ENCODE peak calls at places on chromosomes 7 and 10, in six cellular contexts. Z is upper lobe of left lung, H is sigmoid colon, C is GM12892, R is HL-60, K is stomach. M is an unnamed sample.

GRCh38 chr10:15440204-15440711 is 69.2 kb upstream of the FAM171A1 start:
- DNase-seq in K (no peak), R (no peak), Z (no peak), C (no peak), H (no peak), M (no peak)

GRCh38 chr7:69395072-69395714 is 203.1 kb upstream of the AUTS2 start:
- DNase-seq in Z (no peak), K (no peak), R (no peak), H (no peak), C (no peak), M (peak; percentile 52)

GRCh38 chr7:111911166-111911961 is 294.8 kb downstream of the DOCK4 start:
- DNase-seq in K (no peak), Z (no peak), H (no peak), C (no peak), R (no peak), M (no peak)

GRCh38 chr10:110006358-110007170 is 1.2 kb upstream of the ADD3 start:
- DNase-seq in H (peak; percentile 84), K (peak; percentile 30), C (no peak), Z (peak; percentile 30), R (no peak), M (peak; percentile 90)

GRCh38 chr7:30974605-30975256 is 11.0 kb downstream of the GHRHR start:
- DNase-seq in Z (peak; percentile 79), K (peak; percentile 57), H (peak; percentile 62), R (peak; percentile 13), C (peak; percentile 71), M (no peak)

GRCh38 chr10:9853405-9854010 is 1164.2 kb upstream of the CELF2 start:
- DNase-seq in C (no peak), H (no peak), K (no peak), R (no peak), Z (no peak), M (no peak)

GRCh38 chr10:129466703-129467345 is at the start of gene MGMT:
- DNase-seq in R (peak; percentile 86), K (peak; percentile 98), Z (peak; percentile 95), C (peak; percentile 87), H (peak; percentile 97), M (peak; percentile 96)

GRCh38 chr7:36265720-36266119 is 112.7 kb downstream of the EEPD1 start:
- DNase-seq in K (peak; percentile 40), H (peak; percentile 68), R (no peak), Z (peak; percentile 75), C (no peak), M (no peak)

GRCh38 chr7:30162622-30163124 is 27.9 kb downstream of the MTURN start:
- DNase-seq in C (no peak), R (no peak), H (no peak), K (no peak), Z (no peak), M (no peak)

GRCh38 chr7:132400667-132401142 is 175.6 kb downstream of the PLXNA4 start:
- DNase-seq in C (no peak), H (peak; percentile 78), R (no peak), Z (no peak), K (no peak), M (peak; percentile 88)

GRCh38 chr7:70028620-70029019 is 430.3 kb downstream of the AUTS2 start:
- DNase-seq in K (no peak), H (no peak), R (no peak), Z (no peak), C (no peak), M (no peak)

GRCh38 chr7:117127585-117128168 is 174.4 kb downstream of the ST7 start:
- DNase-seq in H (peak; percentile 77), Z (peak; percentile 38), R (no peak), C (no peak), K (peak; percentile 55), M (no peak)

GRCh38 chr10:12337973-12338372 is 11.4 kb upstream of the CAMK1D start:
- DNase-seq in C (no peak), H (no peak), Z (no peak), R (no peak), K (no peak), M (no peak)

GRCh38 chr7:19390795-19391194 is 245.6 kb upstream of the FERD3L start:
- DNase-seq in H (no peak), R (no peak), K (no peak), C (no peak), Z (no peak), M (no peak)

GRCh38 chr7:103644319-103644718 is 198.3 kb upstream of the SLC26A5 start:
- DNase-seq in R (no peak), Z (no peak), C (no peak), K (no peak), H (no peak), M (no peak)

GRCh38 chr10:73911553-73912004 is 647 bp downstream of the PLAU start:
- DNase-seq in K (no peak), C (no peak), H (no peak), Z (peak; percentile 39), R (no peak), M (peak; percentile 71)

GRCh38 chr10:132354356-132355094 is 22.5 kb downstream of the LRRC27 start:
- DNase-seq in C (no peak), K (no peak), H (peak; percentile 54), Z (peak; percentile 19), R (no peak), M (peak; percentile 69)

GRCh38 chr10:7986851-7987250 is 67.6 kb upstream of the GATA3 start:
- DNase-seq in C (no peak), R (no peak), Z (no peak), K (no peak), H (no peak), M (no peak)

GRCh38 chr7:137948845-137949330 is 53.0 kb downstream of the CREB3L2 start:
- DNase-seq in Z (no peak), K (no peak), C (no peak), R (no peak), H (no peak), M (no peak)
- TF ChIP-seq POLR2AphosphoS5 in Z (no peak), K (no peak), C (no peak), R (no peak), H (no peak), M (no peak)

GRCh38 chr7:99679032-99679399 is 780 bp downstream of the CYP3A5 start:
- DNase-seq in H (no peak), R (no peak), K (peak; percentile 32), Z (no peak), C (no peak), M (no peak)
- TF ChIP-seq POLR2AphosphoS5 in H (no peak), R (no peak), K (no peak), Z (no peak), C (no peak), M (no peak)

GRCh38 chr7:101237206-101238067 is at the start of gene CLDN15:
- DNase-seq in K (no peak), Z (no peak), C (no peak), R (no peak), H (peak; percentile 92), M (peak; percentile 88)

GRCh38 chr7:101239951-101240220 is 2.3 kb upstream of the CLDN15 start:
- DNase-seq in H (no peak), Z (no peak), C (no peak), K (no peak), R (no peak), M (no peak)

GRCh38 chr7:101240226-101241014 is 2.8 kb upstream of the CLDN15 start:
- DNase-seq in H (no peak), R (no peak), K (no peak), Z (no peak), C (no peak), M (no peak)

GRCh38 chr7:101239191-101239950 is 1.8 kb upstream of the CLDN15 start:
- DNase-seq in C (no peak), H (no peak), K (no peak), Z (peak; percentile 49), R (no peak), M (no peak)

GRCh38 chr7:101238226-101239182 is 902 bp upstream of the CLDN15 start:
- DNase-seq in R (no peak), K (no peak), H (no peak), C (no peak), Z (no peak), M (no peak)
- TF ChIP-seq POLR2AphosphoS5 in R (no peak), K (no peak), H (no peak), C (no peak), Z (no peak), M (no peak)

DNA sequence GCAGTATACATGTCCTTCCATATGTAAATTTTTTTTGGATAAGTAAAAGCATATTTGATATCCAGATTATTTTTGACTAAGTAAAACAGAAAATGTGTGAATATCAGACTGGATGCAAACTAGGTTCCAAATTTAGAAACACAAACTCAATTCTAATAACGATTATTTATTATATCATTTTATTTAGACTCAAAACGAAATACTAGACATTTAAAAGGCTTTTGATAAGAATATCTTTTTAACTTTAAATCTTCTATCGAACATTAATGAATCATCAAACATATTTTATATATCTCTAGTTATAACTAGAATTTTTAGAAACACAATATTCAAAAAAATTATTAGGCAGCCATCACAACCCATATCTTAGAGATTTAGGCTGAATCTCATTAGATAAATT is 195.2 kb upstream of the KCND2 start:
- DNase-seq in C (no peak), K (no peak), Z (no peak), H (no peak), R (no peak), M (no peak)
- TF ChIP-seq POLR2AphosphoS5 in C (no peak), K (no peak), Z (no peak), H (no peak), R (no peak), M (no peak)

GRCh38 chr10:21497177-21497807 is 28.2 kb downstream of the SKIDA1 start:
- DNase-seq in H (peak; percentile 96), K (peak; percentile 94), Z (peak; percentile 96), R (no peak), C (no peak), M (peak; percentile 96)
- TF ChIP-seq POLR2AphosphoS5 in H (peak; percentile 74), K (peak; percentile 59), Z (no peak), R (no peak), C (no peak), M (no peak)

GRCh38 chr7:92403760-92404074 is 43.6 kb upstream of the GATAD1 start:
- DNase-seq in K (no peak), R (no peak), C (no peak), H (no peak), Z (no peak), M (no peak)

GRCh38 chr7:92404170-92404614 is 43.1 kb upstream of the GATAD1 start:
- DNase-seq in C (no peak), Z (no peak), H (no peak), K (no peak), R (no peak), M (no peak)

GRCh38 chr7:92412745-92413144 is 34.5 kb upstream of the GATAD1 start:
- DNase-seq in R (no peak), H (no peak), K (no peak), C (no peak), Z (no peak), M (no peak)

GRCh38 chr7:92415225-92415624 is 32.1 kb upstream of the GATAD1 start:
- DNase-seq in K (no peak), H (no peak), C (no peak), R (no peak), Z (no peak), M (no peak)

DNA sequence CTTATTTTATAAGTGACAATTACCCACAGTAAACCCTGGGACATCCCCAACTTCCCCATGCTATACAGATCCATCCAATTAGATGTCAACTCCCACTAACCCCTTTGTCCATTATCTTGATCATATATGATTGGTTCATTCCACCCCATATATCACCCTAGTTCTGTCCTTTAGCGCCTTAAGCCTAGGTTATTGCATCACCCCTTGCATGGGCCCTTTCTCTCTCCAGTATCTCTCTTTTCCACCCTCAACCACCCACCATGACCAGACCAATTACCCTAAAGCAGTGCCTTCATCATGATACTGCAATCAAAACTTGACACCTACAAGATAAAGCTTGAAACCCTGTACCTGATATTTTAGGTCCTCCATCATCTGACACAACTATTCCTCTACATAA is 37.9 kb upstream of the GATAD1 start:
- DNase-seq in C (no peak), H (no peak), R (no peak), K (no peak), Z (no peak), M (no peak)
- TF ChIP-seq POLR2AphosphoS5 in C (no peak), H (no peak), R (no peak), K (no peak), Z (no peak), M (no peak)

GRCh38 chr7:124191030-124191429 is 158.2 kb upstream of the TMEM229A start:
- DNase-seq in Z (no peak), R (no peak), C (no peak), K (no peak), H (no peak), M (no peak)
- TF ChIP-seq POLR2AphosphoS5 in Z (no peak), R (no peak), C (no peak), K (no peak), H (no peak), M (no peak)

M was measured in suprapubic skin.